ENCODE peak calls at places on chromosome 3, in seven cellular contexts. F is GM19239, L is left ventricle myocardium inferior, A is kidney glomerular epithelial cell, B is AG04450, H is body of pancreas, Q is mesothelial cell of epicardium. J is an unnamed sample.

GRCh38 chr3:48119495-48120193 is 68.6 kb downstream of the CDC25A start:
- DNase-seq in F (no peak), L (peak; percentile 61), A (no peak), B (no peak), H (peak; percentile 23), Q (no peak), J (no peak)

GRCh38 chr3:42819351-42819965 is 10.2 kb downstream of the ACKR2 start:
- DNase-seq in F (no peak), L (no peak), A (no peak), B (no peak), H (peak; percentile 57), Q (no peak), J (no peak)

GRCh38 chr3:81444817-81445460 is 316.5 kb downstream of the GBE1 start:
- DNase-seq in F (no peak), L (no peak), A (no peak), B (no peak), H (no peak), Q (no peak), J (no peak)

GRCh38 chr3:66938338-66938963 is 59.7 kb upstream of the KBTBD8 start:
- DNase-seq in F (peak; percentile 9), L (no peak), A (peak; percentile 54), B (peak; percentile 24), H (peak; percentile 39), Q (peak; percentile 44), J (peak; percentile 29)

GRCh38 chr3:14222900-14223594 is 44.4 kb downstream of the LSM3 start:
- DNase-seq in F (no peak), L (no peak), A (no peak), B (no peak), H (no peak), Q (no peak), J (no peak)

GRCh38 chr3:42256135-42256819 is 9.7 kb downstream of the CCK start:
- DNase-seq in F (no peak), L (no peak), A (peak; percentile 81), B (no peak), H (no peak), Q (no peak), J (no peak)

GRCh38 chr3:112670824-112671223 is 29.9 kb upstream of the CCDC80 start:
- DNase-seq in F (no peak), L (no peak), A (no peak), B (no peak), H (no peak), Q (no peak), J (no peak)

GRCh38 chr3:100865442-100865841 is 127.8 kb downstream of the ABI3BP start:
- DNase-seq in F (no peak), L (no peak), A (no peak), B (no peak), H (no peak), Q (no peak), J (no peak)

GRCh38 chr3:53728606-53729005 is 117.6 kb downstream of the CHDH start:
- DNase-seq in F (no peak), L (no peak), A (no peak), B (no peak), H (no peak), Q (no peak), J (no peak)

GRCh38 chr3:178602864-178603263 is 66.6 kb downstream of the KCNMB2 start:
- DNase-seq in F (no peak), L (no peak), A (no peak), B (no peak), H (no peak), Q (no peak), J (no peak)

GRCh38 chr3:4978259-4978965 is 825 bp upstream of the BHLHE40 start:
- DNase-seq in F (no peak), L (peak; percentile 98), A (peak; percentile 98), B (peak; percentile 92), H (peak; percentile 96), Q (peak; percentile 90), J (peak; percentile 83)

GRCh38 chr3:112074616-112075497 is 11.3 kb upstream of the C3orf52 start:
- DNase-seq in F (no peak), L (no peak), A (peak; percentile 95), B (peak; percentile 83), H (peak; percentile 81), Q (peak; percentile 48), J (no peak)

GRCh38 chr3:14847613-14848541 is 29.1 kb downstream of the FGD5 start:
- DNase-seq in F (peak; percentile 52), L (peak; percentile 73), A (no peak), B (no peak), H (peak; percentile 22), Q (no peak), J (peak; percentile 49)

GRCh38 chr3:126432901-126433480 is 38.3 kb downstream of the CFAP100 start:
- DNase-seq in F (no peak), L (no peak), A (no peak), B (no peak), H (no peak), Q (peak; percentile 24), J (no peak)

GRCh38 chr3:99532246-99532645 is 106.1 kb upstream of the COL8A1 start:
- DNase-seq in F (no peak), L (no peak), A (peak; percentile 42), B (peak; percentile 36), H (peak; percentile 11), Q (no peak), J (peak; percentile 17)

GRCh38 chr3:110928016-110928662 is 143.5 kb upstream of the NECTIN3 start:
- DNase-seq in F (no peak), L (no peak), A (no peak), B (no peak), H (no peak), Q (no peak), J (no peak)

GRCh38 chr3:17478673-17479072 is 263.8 kb downstream of the TBC1D5 start:
- DNase-seq in F (no peak), L (no peak), A (peak; percentile 36), B (peak; percentile 60), H (no peak), Q (no peak), J (no peak)

GRCh38 chr3:152209060-152209459 is 59.7 kb upstream of the MBNL1 start:
- DNase-seq in F (no peak), L (no peak), A (peak; percentile 4), B (no peak), H (no peak), Q (no peak), J (no peak)